ENCODE peak calls at places on chromosomes 3 and 15, in eight cellular contexts. D is effector CD4-positive, alpha-beta T cell; A is activated naive CD8-positive, alpha-beta T cell treated with anti-CD3 and anti-CD28 coated beads for 36 hours; F is KBM-7; Z is GM23248; X is activated T-helper 1 cell treated with anti-CD3 and anti-CD28 coated beads, Interleukin-12 subunit alpha, Interleukin-12 subunit beta, Interleukin-2, Interleukin-4 antibody, amounts not matched to agents 30 ng/mL and 10 ng/mL and 1 ng/mL, durations not matched to agents 14 hours and 24 hours and 36 hours; V is CD4-positive, alpha-beta T cell; C is COR-L47. J is an unnamed sample.

GRCh38 chr3:49794926-49795905 is 4.5 kb downstream of the CDHR4 start:
- DNase-seq in X (no peak), A (no peak), C (no peak), Z (no peak), V (no peak), F (no peak), D (no peak), J (no peak)

GRCh38 chr3:72938471-72939265 is 50.8 kb downstream of the GXYLT2 start:
- DNase-seq in C (no peak), X (no peak), Z (peak), F (peak), V (no peak), A (no peak), D (peak), J (no peak)

GRCh38 chr3:147945968-147946519 is 536.9 kb downstream of the ZIC1 start:
- DNase-seq in A (no peak), X (no peak), F (peak), C (peak), V (no peak), D (no peak), Z (peak), J (no peak)

GRCh38 chr3:52777127-52777958 is at the start of gene ITIH1:
- DNase-seq in D (no peak), X (no peak), F (no peak), A (no peak), C (no peak), V (no peak), Z (no peak), J (no peak)

GRCh38 chr3:132641837-132642538 is 17.6 kb downstream of the ACAD11 start:
- DNase-seq in V (no peak), A (no peak), F (peak), Z (peak), C (peak), D (no peak), X (no peak), J (no peak)

GRCh38 chr3:42264399-42265058 is 1.5 kb downstream of the CCK start:
- DNase-seq in C (peak), V (no peak), D (no peak), A (peak), X (no peak), Z (peak), F (no peak), J (no peak)

GRCh38 chr3:187456268-187456667 is 88.1 kb downstream of the RTP4 start:
- DNase-seq in X (no peak), Z (peak), A (no peak), D (no peak), V (no peak), F (no peak), C (no peak), J (no peak)

GRCh38 chr15:76987896-76988860 is 6.7 kb upstream of the PSTPIP1 start:
- DNase-seq in D (no peak), Z (no peak), V (no peak), F (peak), C (no peak), A (peak), X (peak), J (peak)

GRCh38 chr3:65605876-65606432 is 432.8 kb downstream of the MAGI1 start:
- DNase-seq in D (no peak), V (no peak), Z (peak), C (no peak), A (no peak), F (no peak), X (no peak), J (no peak)

GRCh38 chr3:64002248-64002647 is 21.0 kb downstream of the PSMD6 start:
- DNase-seq in C (no peak), X (no peak), V (no peak), A (no peak), Z (no peak), D (no peak), F (no peak), J (no peak)

J was measured in stimulated activated naive B cell treated with anti-CD40 and anti-IgM and Interleukin-4, amounts not matched to agents 10 μg/mL and 1 μg/mL and 100 μg/mL, for 72 hours.